ENCODE peak calls at places on chromosomes 4 and X, in nine cellular contexts. T, P, J, O, G, V, K, W and I are unnamed samples.

GRCh38 chr4:176545886-176546285 is 226.1 kb downstream of the SPCS3 start:
- DNase-seq in T (no peak), P (no peak), J (no peak), O (no peak), G (no peak), V (no peak), K (no peak), W (no peak), I (no peak)

GRCh38 chrX:140091276-140091886 is 126.1 kb upstream of the CXorf66 start:
- DNase-seq in T (peak; percentile 7), P (peak; percentile 8), J (no peak), O (peak; percentile 3), G (peak; percentile 42), V (no peak), K (peak; percentile 37), W (no peak), I (peak; percentile 13)

GRCh38 chr4:26226978-26227377 is 93.8 kb upstream of the RBPJ start:
- DNase-seq in T (no peak), P (no peak), J (no peak), O (no peak), G (no peak), V (no peak), K (no peak), W (no peak), I (no peak)

GRCh38 chr4:110108470-110108869 is 89.9 kb downstream of the ELOVL6 start:
- DNase-seq in T (no peak), P (no peak), J (no peak), O (peak; percentile 24), G (no peak), V (no peak), K (no peak), W (no peak), I (no peak)

GRCh38 chr4:1756079-1756478 is 34.8 kb downstream of the TACC3 start:
- DNase-seq in T (no peak), P (no peak), J (no peak), O (no peak), G (no peak), V (no peak), K (no peak), W (no peak), I (no peak)

GRCh38 chr4:16129336-16129735 is 45.5 kb upstream of the PROM1 start:
- DNase-seq in T (no peak), P (no peak), J (no peak), O (no peak), G (no peak), V (peak; percentile 18), K (no peak), W (no peak), I (no peak)

GRCh38 chrX:44915361-44915868 is 42.4 kb downstream of the KDM6A start:
- DNase-seq in T (no peak), P (no peak), J (no peak), O (no peak), G (no peak), V (no peak), K (no peak), W (no peak), I (no peak)

GRCh38 chrX:9278475-9279270 is 186.2 kb upstream of the TBL1X start:
- DNase-seq in T (no peak), P (no peak), J (no peak), O (no peak), G (no peak), V (no peak), K (no peak), W (no peak), I (no peak)

GRCh38 chrX:131881194-131881593 is 141.9 kb upstream of the STK26 start:
- DNase-seq in T (no peak), P (no peak), J (no peak), O (no peak), G (no peak), V (no peak), K (no peak), W (no peak), I (no peak)

GRCh38 chrX:11407331-11408110 is 114.3 kb downstream of the AMELX start:
- DNase-seq in T (no peak), P (no peak), J (no peak), O (no peak), G (no peak), V (no peak), K (no peak), W (no peak), I (no peak)

GRCh38 chr4:66585767-66586166 is 915.5 kb upstream of the EPHA5 start:
- DNase-seq in T (no peak), P (no peak), J (no peak), O (no peak), G (no peak), V (no peak), K (no peak), W (no peak), I (no peak)

GRCh38 chr4:72215198-72215597 is 183.4 kb downstream of the NPFFR2 start:
- DNase-seq in T (no peak), P (no peak), J (no peak), O (no peak), G (no peak), V (peak; percentile 13), K (no peak), W (no peak), I (no peak)

GRCh38 chr4:170651786-170652185 is 562.0 kb upstream of the AADAT start:
- DNase-seq in T (no peak), P (no peak), J (no peak), O (no peak), G (no peak), V (no peak), K (no peak), W (no peak), I (no peak)

GRCh38 chr4:74311696-74312313 is 3.5 kb downstream of the EPGN start:
- DNase-seq in T (peak; percentile 82), P (no peak), J (no peak), O (no peak), G (no peak), V (no peak), K (no peak), W (peak; percentile 56), I (no peak)

GRCh38 chrX:68934421-68934820 is 105.6 kb downstream of the EFNB1 start:
- DNase-seq in T (peak; percentile 38), P (peak; percentile 14), J (no peak), O (no peak), G (no peak), V (no peak), K (no peak), W (no peak), I (no peak)

GRCh38 chr4:138919094-138919936 is 96.3 kb upstream of the NOCT start:
- DNase-seq in T (peak; percentile 86), P (peak; percentile 68), J (no peak), O (no peak), G (peak; percentile 56), V (peak; percentile 52), K (peak; percentile 77), W (peak; percentile 74), I (no peak)

GRCh38 chr4:85825937-85826678 is 351.2 kb downstream of the ARHGAP24 start:
- DNase-seq in T (peak; percentile 41), P (peak; percentile 24), J (peak; percentile 74), O (no peak), G (peak; percentile 36), V (peak; percentile 40), K (peak; percentile 34), W (no peak), I (no peak)
- TF ChIP-seq CTCF in T (no peak), P (no peak), J (peak; percentile 37), O (peak; percentile 23), G (peak; percentile 47), V (no peak), K (no peak), W (no peak), I (no peak)

DNA sequence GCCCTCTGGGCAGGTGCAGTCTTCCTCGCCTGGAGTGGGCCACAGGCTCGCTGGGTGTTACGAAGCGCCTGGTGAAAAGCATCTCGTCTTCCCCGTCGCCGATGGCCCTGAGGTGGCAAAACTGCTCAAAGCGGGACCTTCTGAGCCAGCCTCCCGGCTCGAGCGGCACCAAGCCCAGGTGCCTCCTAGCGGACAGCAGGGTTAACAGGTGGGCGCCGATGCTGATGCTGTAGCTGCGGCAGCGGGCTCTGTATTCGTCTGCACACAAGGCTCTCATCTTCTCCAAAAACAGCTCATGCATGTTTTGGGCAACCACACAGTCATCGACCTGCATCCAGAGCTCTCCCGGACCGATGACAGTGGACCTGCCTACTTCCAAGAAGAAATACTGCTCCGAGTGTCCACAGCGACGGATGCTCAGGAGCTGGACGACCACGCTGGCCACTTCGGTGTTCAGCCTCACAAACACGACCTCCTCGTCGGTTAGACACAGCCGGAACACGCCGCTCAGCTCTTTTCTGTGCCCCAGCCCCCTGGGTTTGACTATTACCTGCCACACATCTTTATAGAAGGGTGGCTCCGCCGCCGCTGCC is 1.2 kb downstream of the IRS4 start:
- DNase-seq in T (no peak), P (no peak), J (no peak), O (no peak), G (peak; percentile 34), V (no peak), K (peak; percentile 51), W (no peak), I (no peak)
- TF ChIP-seq CTCF in T (no peak), P (no peak), J (no peak), O (no peak), G (peak; percentile 67), V (no peak), K (no peak), W (no peak), I (no peak)

GRCh38 chrX:534804-535203 is 95.8 kb upstream of the SHOX start:
- DNase-seq in T (no peak), P (no peak), J (no peak), O (no peak), G (no peak), V (no peak), K (no peak), W (no peak), I (no peak)
- TF ChIP-seq CTCF in T (no peak), P (no peak), J (no peak), O (no peak), G (no peak), V (no peak), K (no peak), W (no peak), I (no peak)

GRCh38 chr4:7356667-7357295 is 77.9 kb downstream of the PSAPL1 start:
- DNase-seq in T (no peak), P (no peak), J (no peak), O (no peak), G (no peak), V (no peak), K (no peak), W (no peak), I (no peak)
- TF ChIP-seq CTCF in T (no peak), P (no peak), J (no peak), O (no peak), G (no peak), V (no peak), K (no peak), W (no peak), I (no peak)

GRCh38 chr4:113325876-113326615 is 276.6 kb downstream of the ANK2 start:
- DNase-seq in T (no peak), P (no peak), J (no peak), O (no peak), G (no peak), V (no peak), K (no peak), W (peak; percentile 34), I (no peak)
- TF ChIP-seq CTCF in T (no peak), P (no peak), J (no peak), O (no peak), G (no peak), V (no peak), K (no peak), W (no peak), I (no peak)

DNA sequence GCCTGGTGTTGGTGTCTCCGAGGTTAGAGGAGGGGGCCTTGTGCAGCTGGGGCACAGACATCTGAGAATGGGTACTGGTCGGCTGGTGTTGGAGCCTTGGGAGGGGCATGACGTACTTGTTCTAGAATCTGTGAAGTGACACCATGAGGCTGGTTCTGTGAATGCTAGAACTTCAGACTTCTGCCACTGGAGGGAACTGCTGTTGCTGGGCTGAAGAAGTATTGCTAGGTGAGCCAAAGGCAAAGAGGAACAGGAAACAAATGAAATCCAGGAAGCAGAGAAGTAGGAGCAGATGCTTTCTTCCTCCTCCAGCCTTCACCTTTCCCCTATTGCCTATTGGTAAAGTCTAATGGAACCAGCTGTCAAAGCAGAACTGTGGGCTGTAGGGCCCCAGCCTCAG is 120.9 kb upstream of the DDIT4L start:
- DNase-seq in T (no peak), P (no peak), J (no peak), O (no peak), G (no peak), V (no peak), K (no peak), W (peak; percentile 42), I (no peak)
- TF ChIP-seq CTCF in T (no peak), P (no peak), J (no peak), O (peak; percentile 11), G (no peak), V (no peak), K (no peak), W (peak; percentile 62), I (no peak)